ENCODE peak calls at places on chromosomes 5 and 9, in seven cellular contexts. One of them, this sample, is unnamed.

GRCh38 chr5:75663621-75664285 is 52.5 kb downstream of the ANKDD1B start:
- DNase-seq in SJSA1: no peak
- DNase-seq in adrenal gland: no peak
- DNase-seq in aorta: no peak
- DNase-seq in CD4-positive, alpha-beta memory T cell: no peak
- DNase-seq in heart right ventricle: no peak
- DNase-seq in transverse colon: no peak
- DNase-seq in this sample: no peak

GRCh38 chr9:134545213-134546211 is 96.1 kb upstream of the COL5A1 start:
- DNase-seq in SJSA1: peak
- DNase-seq in adrenal gland: no peak
- DNase-seq in aorta: no peak
- DNase-seq in CD4-positive, alpha-beta memory T cell: no peak
- DNase-seq in heart right ventricle: no peak
- DNase-seq in transverse colon: no peak
- DNase-seq in this sample: no peak

GRCh38 chr5:12805165-12805698 is 901.0 kb upstream of the CTNND2 start:
- DNase-seq in SJSA1: no peak
- DNase-seq in adrenal gland: no peak
- DNase-seq in aorta: no peak
- DNase-seq in CD4-positive, alpha-beta memory T cell: no peak
- DNase-seq in heart right ventricle: no peak
- DNase-seq in transverse colon: no peak
- DNase-seq in this sample: no peak

GRCh38 chr9:111994831-111995458 is 98.3 kb downstream of the UGCG start:
- DNase-seq in SJSA1: no peak
- DNase-seq in adrenal gland: no peak
- DNase-seq in aorta: no peak
- DNase-seq in CD4-positive, alpha-beta memory T cell: peak
- DNase-seq in heart right ventricle: no peak
- DNase-seq in transverse colon: no peak
- DNase-seq in this sample: no peak

GRCh38 chr5:172123269-172123692 is 64.7 kb downstream of the STK10 start:
- DNase-seq in SJSA1: peak
- DNase-seq in adrenal gland: peak
- DNase-seq in aorta: peak
- DNase-seq in CD4-positive, alpha-beta memory T cell: no peak
- DNase-seq in heart right ventricle: peak
- DNase-seq in transverse colon: peak
- DNase-seq in this sample: peak

GRCh38 chr9:86041331-86041741 is 58.0 kb downstream of the GOLM1 start:
- DNase-seq in SJSA1: no peak
- DNase-seq in adrenal gland: no peak
- DNase-seq in aorta: no peak
- DNase-seq in CD4-positive, alpha-beta memory T cell: no peak
- DNase-seq in heart right ventricle: no peak
- DNase-seq in transverse colon: no peak
- DNase-seq in this sample: no peak

GRCh38 chr5:43017438-43017820 is 22.7 kb downstream of the ANXA2R start:
- DNase-seq in SJSA1: no peak
- DNase-seq in adrenal gland: peak
- DNase-seq in aorta: peak
- DNase-seq in CD4-positive, alpha-beta memory T cell: no peak
- DNase-seq in heart right ventricle: no peak
- DNase-seq in transverse colon: peak
- DNase-seq in this sample: peak

GRCh38 chr9:130627896-130628792 is 36.2 kb upstream of the PRDM12 start:
- DNase-seq in SJSA1: no peak
- DNase-seq in adrenal gland: no peak
- DNase-seq in aorta: peak
- DNase-seq in CD4-positive, alpha-beta memory T cell: no peak
- DNase-seq in heart right ventricle: no peak
- DNase-seq in transverse colon: no peak
- DNase-seq in this sample: no peak

GRCh38 chr9:35749515-35750255 is 598 bp downstream of the RGP1 start:
- DNase-seq in SJSA1: peak
- DNase-seq in adrenal gland: no peak
- DNase-seq in aorta: peak
- DNase-seq in CD4-positive, alpha-beta memory T cell: peak
- DNase-seq in heart right ventricle: no peak
- DNase-seq in transverse colon: peak
- DNase-seq in this sample: no peak

GRCh38 chr5:34854459-34855174 is 15.7 kb downstream of the TTC23L start:
- DNase-seq in SJSA1: no peak
- DNase-seq in adrenal gland: no peak
- DNase-seq in aorta: no peak
- DNase-seq in CD4-positive, alpha-beta memory T cell: no peak
- DNase-seq in heart right ventricle: no peak
- DNase-seq in transverse colon: no peak
- DNase-seq in this sample: no peak

GRCh38 chr9:8205580-8205979 is 406.0 kb upstream of the DMAC1 start:
- DNase-seq in SJSA1: no peak
- DNase-seq in adrenal gland: no peak
- DNase-seq in aorta: no peak
- DNase-seq in CD4-positive, alpha-beta memory T cell: no peak
- DNase-seq in heart right ventricle: no peak
- DNase-seq in transverse colon: no peak
- DNase-seq in this sample: peak

GRCh38 chr9:14236586-14236985 is 77.4 kb downstream of the NFIB start:
- DNase-seq in SJSA1: peak
- DNase-seq in adrenal gland: no peak
- DNase-seq in aorta: no peak
- DNase-seq in CD4-positive, alpha-beta memory T cell: no peak
- DNase-seq in heart right ventricle: no peak
- DNase-seq in transverse colon: no peak
- DNase-seq in this sample: no peak

GRCh38 chr5:172046613-172047012 is 40.2 kb upstream of the FBXW11 start:
- DNase-seq in SJSA1: no peak
- DNase-seq in adrenal gland: no peak
- DNase-seq in aorta: no peak
- DNase-seq in CD4-positive, alpha-beta memory T cell: no peak
- DNase-seq in heart right ventricle: no peak
- DNase-seq in transverse colon: no peak
- DNase-seq in this sample: no peak

GRCh38 chr9:27497883-27498553 is 26.1 kb upstream of the IFNK start:
- DNase-seq in SJSA1: no peak
- DNase-seq in adrenal gland: no peak
- DNase-seq in aorta: no peak
- DNase-seq in CD4-positive, alpha-beta memory T cell: no peak
- DNase-seq in heart right ventricle: no peak
- DNase-seq in transverse colon: no peak
- DNase-seq in this sample: no peak

GRCh38 chr5:43041669-43042175 is 1.6 kb upstream of the ANXA2R start:
- DNase-seq in SJSA1: peak
- DNase-seq in adrenal gland: peak
- DNase-seq in aorta: peak
- DNase-seq in CD4-positive, alpha-beta memory T cell: no peak
- DNase-seq in heart right ventricle: no peak
- DNase-seq in transverse colon: peak
- DNase-seq in this sample: peak

GRCh38 chr5:95565280-95565920 is 10.5 kb downstream of the ARSK start:
- DNase-seq in SJSA1: peak
- DNase-seq in adrenal gland: no peak
- DNase-seq in aorta: no peak
- DNase-seq in CD4-positive, alpha-beta memory T cell: no peak
- DNase-seq in heart right ventricle: no peak
- DNase-seq in transverse colon: no peak
- DNase-seq in this sample: no peak

GRCh38 chr5:112685929-112686328 is 51.8 kb upstream of the APC start:
- DNase-seq in SJSA1: no peak
- DNase-seq in adrenal gland: no peak
- DNase-seq in aorta: no peak
- DNase-seq in CD4-positive, alpha-beta memory T cell: no peak
- DNase-seq in heart right ventricle: no peak
- DNase-seq in transverse colon: no peak
- DNase-seq in this sample: no peak

GRCh38 chr9:89605181-89606048 is 603 bp downstream of the GADD45G start:
- DNase-seq in SJSA1: no peak
- DNase-seq in adrenal gland: peak
- DNase-seq in aorta: peak
- DNase-seq in CD4-positive, alpha-beta memory T cell: peak
- DNase-seq in heart right ventricle: peak
- DNase-seq in transverse colon: peak
- DNase-seq in this sample: peak

GRCh38 chr5:107272954-107273353 is 397.8 kb downstream of the EFNA5 start:
- DNase-seq in SJSA1: no peak
- DNase-seq in adrenal gland: no peak
- DNase-seq in aorta: no peak
- DNase-seq in CD4-positive, alpha-beta memory T cell: no peak
- DNase-seq in heart right ventricle: no peak
- DNase-seq in transverse colon: no peak
- DNase-seq in this sample: no peak

GRCh38 chr9:6869081-6869948 is 111.5 kb downstream of the KDM4C start:
- DNase-seq in SJSA1: no peak
- DNase-seq in adrenal gland: no peak
- DNase-seq in aorta: no peak
- DNase-seq in CD4-positive, alpha-beta memory T cell: no peak
- DNase-seq in heart right ventricle: no peak
- DNase-seq in transverse colon: no peak
- DNase-seq in this sample: no peak

GRCh38 chr5:54312499-54312898 is 2.1 kb upstream of the ARL15 start:
- DNase-seq in SJSA1: no peak
- DNase-seq in adrenal gland: no peak
- DNase-seq in aorta: no peak
- DNase-seq in CD4-positive, alpha-beta memory T cell: no peak
- DNase-seq in heart right ventricle: no peak
- DNase-seq in transverse colon: no peak
- DNase-seq in this sample: no peak

GRCh38 chr5:33448118-33448517 is 7.4 kb downstream of the TARS1 start:
- DNase-seq in SJSA1: no peak
- DNase-seq in adrenal gland: no peak
- DNase-seq in aorta: no peak
- DNase-seq in CD4-positive, alpha-beta memory T cell: no peak
- DNase-seq in heart right ventricle: no peak
- DNase-seq in transverse colon: no peak
- DNase-seq in this sample: no peak

GRCh38 chr5:33445808-33446207 is 5.0 kb downstream of the TARS1 start:
- DNase-seq in SJSA1: no peak
- DNase-seq in adrenal gland: no peak
- DNase-seq in aorta: no peak
- DNase-seq in CD4-positive, alpha-beta memory T cell: no peak
- DNase-seq in heart right ventricle: no peak
- DNase-seq in transverse colon: no peak
- DNase-seq in this sample: no peak

GRCh38 chr5:33441241-33441844 is 578 bp downstream of the TARS1 start:
- DNase-seq in SJSA1: no peak
- DNase-seq in adrenal gland: peak
- DNase-seq in aorta: no peak
- DNase-seq in CD4-positive, alpha-beta memory T cell: peak
- DNase-seq in heart right ventricle: no peak
- DNase-seq in transverse colon: peak
- DNase-seq in this sample: peak

GRCh38 chr5:33440482-33441240 is at the start of gene TARS1:
- DNase-seq in SJSA1: peak
- DNase-seq in adrenal gland: peak
- DNase-seq in aorta: peak
- DNase-seq in CD4-positive, alpha-beta memory T cell: peak
- DNase-seq in heart right ventricle: peak
- DNase-seq in transverse colon: peak
- DNase-seq in this sample: peak

DNA sequence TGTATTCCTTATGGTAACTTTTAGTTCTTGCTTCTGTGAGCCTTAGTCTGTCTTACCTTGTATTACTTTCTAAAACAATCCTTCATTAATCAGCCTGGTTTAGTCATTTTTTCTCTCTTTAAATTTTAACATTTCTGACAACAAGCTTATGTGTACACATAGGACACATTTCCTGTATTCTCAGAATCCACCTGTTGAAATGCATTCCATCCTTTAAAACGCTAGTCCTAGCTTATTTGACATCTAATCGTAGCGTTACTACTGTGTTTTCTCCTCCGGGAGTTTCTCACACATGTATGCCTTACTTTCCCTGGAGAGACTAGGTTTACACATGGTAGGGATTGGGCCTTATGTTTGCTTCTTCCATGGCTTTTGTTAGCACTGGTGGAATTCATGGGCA is 3.8 kb downstream of the TARS1 start:
- DNase-seq in SJSA1: no peak
- DNase-seq in adrenal gland: no peak
- DNase-seq in aorta: no peak
- DNase-seq in CD4-positive, alpha-beta memory T cell: no peak
- DNase-seq in heart right ventricle: no peak
- DNase-seq in transverse colon: no peak
- DNase-seq in this sample: no peak
- H3K4me3 ChIP-seq in SJSA1: no peak
- H3K4me3 ChIP-seq in adrenal gland: no peak
- H3K4me3 ChIP-seq in aorta: no peak
- H3K4me3 ChIP-seq in CD4-positive, alpha-beta memory T cell: no peak
- H3K4me3 ChIP-seq in heart right ventricle: no peak
- H3K4me3 ChIP-seq in transverse colon: no peak
- H3K4me3 ChIP-seq in this sample: no peak

GRCh38 chr9:127395491-127396252 is 1.3 kb upstream of the SLC2A8 start:
- DNase-seq in SJSA1: no peak
- DNase-seq in adrenal gland: no peak
- DNase-seq in aorta: no peak
- DNase-seq in CD4-positive, alpha-beta memory T cell: no peak
- DNase-seq in heart right ventricle: no peak
- DNase-seq in transverse colon: no peak
- DNase-seq in this sample: no peak
- H3K4me3 ChIP-seq in SJSA1: no peak
- H3K4me3 ChIP-seq in adrenal gland: no peak
- H3K4me3 ChIP-seq in aorta: no peak
- H3K4me3 ChIP-seq in CD4-positive, alpha-beta memory T cell: no peak
- H3K4me3 ChIP-seq in heart right ventricle: peak
- H3K4me3 ChIP-seq in transverse colon: no peak
- H3K4me3 ChIP-seq in this sample: no peak

GRCh38 chr9:136697146-136697820 is 10.0 kb upstream of the AGPAT2 start:
- DNase-seq in SJSA1: no peak
- DNase-seq in adrenal gland: no peak
- DNase-seq in aorta: no peak
- DNase-seq in CD4-positive, alpha-beta memory T cell: no peak
- DNase-seq in heart right ventricle: peak
- DNase-seq in transverse colon: no peak
- DNase-seq in this sample: no peak
- H3K4me3 ChIP-seq in SJSA1: no peak
- H3K4me3 ChIP-seq in adrenal gland: no peak
- H3K4me3 ChIP-seq in aorta: no peak
- H3K4me3 ChIP-seq in CD4-positive, alpha-beta memory T cell: no peak
- H3K4me3 ChIP-seq in heart right ventricle: no peak
- H3K4me3 ChIP-seq in transverse colon: no peak
- H3K4me3 ChIP-seq in this sample: no peak

GRCh38 chr9:128203024-128203841 is at the start of gene DNM1:
- DNase-seq in SJSA1: peak
- DNase-seq in adrenal gland: peak
- DNase-seq in aorta: peak
- DNase-seq in CD4-positive, alpha-beta memory T cell: peak
- DNase-seq in heart right ventricle: peak
- DNase-seq in transverse colon: peak
- DNase-seq in this sample: peak

GRCh38 chr9:128205296-128205944 is 2.2 kb downstream of the DNM1 start:
- DNase-seq in SJSA1: no peak
- DNase-seq in adrenal gland: no peak
- DNase-seq in aorta: no peak
- DNase-seq in CD4-positive, alpha-beta memory T cell: no peak
- DNase-seq in heart right ventricle: no peak
- DNase-seq in transverse colon: no peak
- DNase-seq in this sample: no peak

GRCh38 chr9:128203842-128204551 is 818 bp downstream of the DNM1 start:
- DNase-seq in SJSA1: peak
- DNase-seq in adrenal gland: no peak
- DNase-seq in aorta: no peak
- DNase-seq in CD4-positive, alpha-beta memory T cell: peak
- DNase-seq in heart right ventricle: peak
- DNase-seq in transverse colon: no peak
- DNase-seq in this sample: peak

GRCh38 chr9:128206484-128206883 is 3.3 kb downstream of the DNM1 start:
- DNase-seq in SJSA1: no peak
- DNase-seq in adrenal gland: no peak
- DNase-seq in aorta: no peak
- DNase-seq in CD4-positive, alpha-beta memory T cell: no peak
- DNase-seq in heart right ventricle: no peak
- DNase-seq in transverse colon: no peak
- DNase-seq in this sample: no peak

GRCh38 chr9:128204858-128205257 is 1.7 kb downstream of the DNM1 start:
- DNase-seq in SJSA1: no peak
- DNase-seq in adrenal gland: no peak
- DNase-seq in aorta: no peak
- DNase-seq in CD4-positive, alpha-beta memory T cell: no peak
- DNase-seq in heart right ventricle: no peak
- DNase-seq in transverse colon: no peak
- DNase-seq in this sample: no peak
- H3K4me3 ChIP-seq in SJSA1: no peak
- H3K4me3 ChIP-seq in adrenal gland: no peak
- H3K4me3 ChIP-seq in aorta: no peak
- H3K4me3 ChIP-seq in CD4-positive, alpha-beta memory T cell: no peak
- H3K4me3 ChIP-seq in heart right ventricle: peak
- H3K4me3 ChIP-seq in transverse colon: no peak
- H3K4me3 ChIP-seq in this sample: no peak

This sample was measured in SJCRH30.